ENCODE peak calls at places on chromosomes 13 and 19, in four cellular contexts. R is stimulated activated CD8-positive, alpha-beta memory T cell treated with anti-CD3 and anti-CD28 coated beads, Interleukin-12 subunit alpha, Interleukin-12 subunit beta, amount 100 ng/mL, for 1 hour; F is activated T-helper 2 cell treated with anti-CD3 and anti-CD28 coated beads, Interferon-gamma antibody, Interleukin-2, Interleukin-4, amounts not matched to agents 10 μg/mL and 5 μg/mL and 100 μg/mL, durations not matched to agents 14 hours and 24 hours and 36 hours; P is cardiac fibroblast. B is an unnamed sample.

GRCh38 chr19:39941615-39942507 is 7.4 kb upstream of the FCGBP start:
- DNase-seq in R (peak), F (peak), P (peak), B (peak)

GRCh38 chr13:36475468-36475867 is 43.2 kb downstream of the CCNA1 start:
- DNase-seq in R (no peak), F (no peak), P (peak), B (no peak)

GRCh38 chr19:19171821-19172532 is 1.9 kb upstream of the MEF2B start:
- DNase-seq in R (no peak), F (no peak), P (peak), B (no peak)

GRCh38 chr19:4390017-4390861 is 10.1 kb downstream of the SH3GL1 start:
- DNase-seq in R (no peak), F (no peak), P (peak), B (no peak)

GRCh38 chr13:114143806-114144605 is 11.6 kb upstream of the RASA3 start:
- DNase-seq in R (no peak), F (no peak), P (no peak), B (peak)

GRCh38 chr13:76888421-76888820 is 2.2 kb upstream of the KCTD12 start:
- DNase-seq in R (no peak), F (no peak), P (no peak), B (no peak)

GRCh38 chr13:34522818-34523217 is 419.3 kb upstream of the NBEA start:
- DNase-seq in R (no peak), F (no peak), P (no peak), B (no peak)

GRCh38 chr19:54137913-54138776 is 583 bp downstream of the CNOT3 start:
- DNase-seq in R (no peak), F (no peak), P (no peak), B (peak)

GRCh38 chr19:10288662-10289166 is 1.0 kb upstream of the ICAM5 start:
- DNase-seq in R (no peak), F (peak), P (no peak), B (no peak)

GRCh38 chr13:79647518-79647917 is 166.6 kb downstream of the NDFIP2 start:
- DNase-seq in R (no peak), F (no peak), P (no peak), B (no peak)

GRCh38 chr13:34779171-34779570 is 162.9 kb upstream of the NBEA start:
- DNase-seq in R (no peak), F (no peak), P (peak), B (no peak)

GRCh38 chr19:11534538-11534937 is 4.1 kb upstream of the CNN1 start:
- DNase-seq in R (no peak), F (no peak), P (no peak), B (no peak)

GRCh38 chr13:41668130-41668757 is 210.9 kb downstream of the RGCC start:
- DNase-seq in R (no peak), F (peak), P (peak), B (no peak)

GRCh38 chr13:107625648-107626047 is 589.7 kb downstream of the LIG4 start:
- DNase-seq in R (no peak), F (no peak), P (no peak), B (no peak)

GRCh38 chr19:56132316-56132822 is 8.7 kb upstream of the ZNF444 start:
- DNase-seq in R (no peak), F (no peak), P (peak), B (no peak)

GRCh38 chr13:49494645-49495044 is 1.1 kb upstream of the PHF11 start:
- DNase-seq in R (no peak), F (no peak), P (no peak), B (no peak)

GRCh38 chr19:4594199-4594598 is 34.7 kb upstream of the SEMA6B start:
- DNase-seq in R (no peak), F (no peak), P (no peak), B (no peak)

GRCh38 chr19:11530432-11530831 is 1.5 kb upstream of the ECSIT start:
- DNase-seq in R (no peak), F (peak), P (peak), B (no peak)

GRCh38 chr19:30064021-30064699 is 122.1 kb downstream of the URI1 start:
- DNase-seq in R (no peak), F (no peak), P (no peak), B (no peak)

GRCh38 chr13:60572003-60572792 is 175.2 kb downstream of the TDRD3 start:
- DNase-seq in R (no peak), F (no peak), P (peak), B (no peak)

GRCh38 chr13:25466880-25467279 is 95.1 kb downstream of the ATP8A2 start:
- DNase-seq in R (no peak), F (no peak), P (no peak), B (no peak)

GRCh38 chr19:52188822-52189744 is 769 bp upstream of the PPP2R1A start:
- DNase-seq in R (no peak), F (peak), P (no peak), B (no peak)

GRCh38 chr13:76854209-76854608 is 32.0 kb downstream of the KCTD12 start:
- DNase-seq in R (no peak), F (no peak), P (no peak), B (no peak)

GRCh38 chr19:10679743-10680142 is 21.5 kb upstream of the QTRT1 start:
- DNase-seq in R (no peak), F (no peak), P (no peak), B (no peak)

GRCh38 chr13:66612983-66613382 is 617.2 kb downstream of the PCDH9 start:
- DNase-seq in R (no peak), F (no peak), P (no peak), B (no peak)

GRCh38 chr13:110379905-110380341 is 72.8 kb downstream of the COL4A2 start:
- DNase-seq in R (no peak), F (no peak), P (no peak), B (no peak)

GRCh38 chr13:109393045-109393444 is 393.3 kb downstream of the IRS2 start:
- DNase-seq in R (no peak), F (no peak), P (no peak), B (no peak)

B was measured in CD8-positive, alpha-beta T cell.